ENCODE peak calls at places on chromosomes 5 and 9, in six cellular contexts. One of them, this sample, is unnamed.

GRCh38 chr5:119468286-119468685 is 16.0 kb downstream of the HSD17B4 start:
- DNase-seq in CD8-positive, alpha-beta T cell: no peak
- DNase-seq in PC-9: no peak
- DNase-seq in adrenal gland: no peak
- DNase-seq in IMR-90: no peak
- DNase-seq in lower lobe of right lung: no peak
- DNase-seq in this sample: no peak

GRCh38 chr9:100014846-100015245 is 84.0 kb downstream of the ERP44 start:
- DNase-seq in lower lobe of right lung: no peak
- DNase-seq in PC-9: no peak
- DNase-seq in adrenal gland: no peak
- DNase-seq in CD8-positive, alpha-beta T cell: no peak
- DNase-seq in IMR-90: no peak
- DNase-seq in this sample: no peak

GRCh38 chr5:27523629-27524028 is 485.2 kb upstream of the CDH9 start:
- DNase-seq in IMR-90: no peak
- DNase-seq in CD8-positive, alpha-beta T cell: no peak
- DNase-seq in lower lobe of right lung: peak
- DNase-seq in PC-9: no peak
- DNase-seq in adrenal gland: no peak
- DNase-seq in this sample: no peak

GRCh38 chr9:137556069-137556838 is 4.6 kb downstream of the MRPL41 start:
- DNase-seq in adrenal gland: peak
- DNase-seq in IMR-90: no peak
- DNase-seq in CD8-positive, alpha-beta T cell: no peak
- DNase-seq in lower lobe of right lung: no peak
- DNase-seq in PC-9: no peak
- DNase-seq in this sample: no peak

GRCh38 chr9:134208310-134208841 is 44.0 kb upstream of the RNU6ATAC start:
- DNase-seq in IMR-90: no peak
- DNase-seq in PC-9: no peak
- DNase-seq in lower lobe of right lung: peak
- DNase-seq in CD8-positive, alpha-beta T cell: no peak
- DNase-seq in adrenal gland: no peak
- DNase-seq in this sample: no peak

GRCh38 chr9:19050637-19051591 is 1.7 kb downstream of the RRAGA start:
- DNase-seq in adrenal gland: no peak
- DNase-seq in IMR-90: no peak
- DNase-seq in PC-9: no peak
- DNase-seq in CD8-positive, alpha-beta T cell: no peak
- DNase-seq in lower lobe of right lung: no peak
- DNase-seq in this sample: no peak

GRCh38 chr5:54344653-54345052 is 34.3 kb upstream of the ARL15 start:
- DNase-seq in PC-9: no peak
- DNase-seq in adrenal gland: no peak
- DNase-seq in IMR-90: no peak
- DNase-seq in CD8-positive, alpha-beta T cell: no peak
- DNase-seq in lower lobe of right lung: no peak
- DNase-seq in this sample: no peak

GRCh38 chr5:80082221-80082620 is 47.1 kb downstream of the THBS4 start:
- DNase-seq in PC-9: no peak
- DNase-seq in IMR-90: no peak
- DNase-seq in adrenal gland: peak
- DNase-seq in lower lobe of right lung: no peak
- DNase-seq in CD8-positive, alpha-beta T cell: no peak
- DNase-seq in this sample: no peak

GRCh38 chr9:90033030-90033650 is 428.3 kb downstream of the GADD45G start:
- DNase-seq in adrenal gland: no peak
- DNase-seq in CD8-positive, alpha-beta T cell: no peak
- DNase-seq in lower lobe of right lung: no peak
- DNase-seq in IMR-90: no peak
- DNase-seq in PC-9: no peak
- DNase-seq in this sample: no peak

GRCh38 chr5:133723126-133723525 is 110.8 kb upstream of the FSTL4 start:
- DNase-seq in IMR-90: no peak
- DNase-seq in lower lobe of right lung: no peak
- DNase-seq in CD8-positive, alpha-beta T cell: no peak
- DNase-seq in PC-9: no peak
- DNase-seq in adrenal gland: peak
- DNase-seq in this sample: no peak

GRCh38 chr5:74394924-74395880 is 245.3 kb downstream of the ENC1 start:
- DNase-seq in IMR-90: no peak
- DNase-seq in adrenal gland: no peak
- DNase-seq in lower lobe of right lung: no peak
- DNase-seq in CD8-positive, alpha-beta T cell: no peak
- DNase-seq in PC-9: peak
- DNase-seq in this sample: no peak

GRCh38 chr5:137751869-137752491 is 2.2 kb downstream of the HNRNPA0 start:
- DNase-seq in adrenal gland: peak
- DNase-seq in CD8-positive, alpha-beta T cell: no peak
- DNase-seq in lower lobe of right lung: no peak
- DNase-seq in PC-9: peak
- DNase-seq in IMR-90: peak
- DNase-seq in this sample: peak

GRCh38 chr5:139426222-139426885 is 13.0 kb downstream of the DNAJC18 start:
- DNase-seq in CD8-positive, alpha-beta T cell: no peak
- DNase-seq in IMR-90: peak
- DNase-seq in adrenal gland: peak
- DNase-seq in lower lobe of right lung: no peak
- DNase-seq in PC-9: no peak
- DNase-seq in this sample: peak

GRCh38 chr9:134965421-134965820 is 47.7 kb upstream of the FCN1 start:
- DNase-seq in lower lobe of right lung: peak
- DNase-seq in PC-9: no peak
- DNase-seq in CD8-positive, alpha-beta T cell: no peak
- DNase-seq in IMR-90: no peak
- DNase-seq in adrenal gland: no peak
- DNase-seq in this sample: no peak

GRCh38 chr9:122095010-122095767 is 2.1 kb upstream of the TTLL11 start:
- DNase-seq in IMR-90: peak
- DNase-seq in CD8-positive, alpha-beta T cell: peak
- DNase-seq in PC-9: no peak
- DNase-seq in adrenal gland: peak
- DNase-seq in lower lobe of right lung: no peak
- DNase-seq in this sample: peak

GRCh38 chr5:108505608-108506007 is 123.7 kb upstream of the FBXL17 start:
- DNase-seq in adrenal gland: no peak
- DNase-seq in PC-9: no peak
- DNase-seq in lower lobe of right lung: no peak
- DNase-seq in IMR-90: no peak
- DNase-seq in CD8-positive, alpha-beta T cell: no peak
- DNase-seq in this sample: no peak

GRCh38 chr5:27708579-27708978 is 670.2 kb upstream of the CDH9 start:
- DNase-seq in lower lobe of right lung: no peak
- DNase-seq in PC-9: no peak
- DNase-seq in adrenal gland: no peak
- DNase-seq in IMR-90: no peak
- DNase-seq in CD8-positive, alpha-beta T cell: no peak
- DNase-seq in this sample: no peak

GRCh38 chr5:40217509-40217908 is 462.2 kb upstream of the PTGER4 start:
- DNase-seq in IMR-90: no peak
- DNase-seq in adrenal gland: no peak
- DNase-seq in CD8-positive, alpha-beta T cell: no peak
- DNase-seq in PC-9: no peak
- DNase-seq in lower lobe of right lung: no peak
- DNase-seq in this sample: no peak

GRCh38 chr5:177350776-177351391 is 584 bp downstream of the LMAN2 start:
- DNase-seq in PC-9: no peak
- DNase-seq in lower lobe of right lung: peak
- DNase-seq in CD8-positive, alpha-beta T cell: no peak
- DNase-seq in adrenal gland: no peak
- DNase-seq in IMR-90: no peak
- DNase-seq in this sample: no peak

GRCh38 chr9:95750725-95751644 is 124.5 kb upstream of the ERCC6L2 start:
- DNase-seq in lower lobe of right lung: no peak
- DNase-seq in CD8-positive, alpha-beta T cell: no peak
- DNase-seq in adrenal gland: no peak
- DNase-seq in PC-9: no peak
- DNase-seq in IMR-90: no peak
- DNase-seq in this sample: no peak

GRCh38 chr9:5922192-5922591 is 31.5 kb downstream of the MLANA start:
- DNase-seq in PC-9: no peak
- DNase-seq in lower lobe of right lung: no peak
- DNase-seq in IMR-90: no peak
- DNase-seq in adrenal gland: no peak
- DNase-seq in CD8-positive, alpha-beta T cell: no peak
- DNase-seq in this sample: no peak

GRCh38 chr9:124270504-124271335 is 13.0 kb downstream of the NEK6 start:
- DNase-seq in IMR-90: no peak
- DNase-seq in lower lobe of right lung: peak
- DNase-seq in PC-9: no peak
- DNase-seq in CD8-positive, alpha-beta T cell: no peak
- DNase-seq in adrenal gland: no peak
- DNase-seq in this sample: no peak

GRCh38 chr5:77843570-77844407 is 67.7 kb upstream of the TBCA start:
- DNase-seq in CD8-positive, alpha-beta T cell: no peak
- DNase-seq in adrenal gland: no peak
- DNase-seq in IMR-90: no peak
- DNase-seq in lower lobe of right lung: no peak
- DNase-seq in PC-9: no peak
- DNase-seq in this sample: no peak

GRCh38 chr5:154523704-154524103 is 45.7 kb upstream of the HAND1 start:
- DNase-seq in adrenal gland: peak
- DNase-seq in CD8-positive, alpha-beta T cell: no peak
- DNase-seq in lower lobe of right lung: no peak
- DNase-seq in IMR-90: no peak
- DNase-seq in PC-9: no peak
- DNase-seq in this sample: no peak

GRCh38 chr5:40405230-40405629 is 274.5 kb upstream of the PTGER4 start:
- DNase-seq in PC-9: peak
- DNase-seq in adrenal gland: no peak
- DNase-seq in CD8-positive, alpha-beta T cell: no peak
- DNase-seq in lower lobe of right lung: no peak
- DNase-seq in IMR-90: no peak
- DNase-seq in this sample: peak

GRCh38 chr9:116555102-116555501 is 132.0 kb upstream of the TRIM32 start:
- DNase-seq in PC-9: no peak
- DNase-seq in CD8-positive, alpha-beta T cell: no peak
- DNase-seq in lower lobe of right lung: no peak
- DNase-seq in IMR-90: no peak
- DNase-seq in adrenal gland: no peak
- DNase-seq in this sample: no peak

GRCh38 chr9:135349963-135350360 is 129.6 kb upstream of the PPP1R26 start:
- DNase-seq in IMR-90: no peak
- DNase-seq in adrenal gland: no peak
- DNase-seq in PC-9: no peak
- DNase-seq in lower lobe of right lung: no peak
- DNase-seq in CD8-positive, alpha-beta T cell: no peak
- DNase-seq in this sample: no peak

GRCh38 chr5:143316844-143317631 is 86.4 kb downstream of the NR3C1 start:
- DNase-seq in IMR-90: no peak
- DNase-seq in CD8-positive, alpha-beta T cell: no peak
- DNase-seq in PC-9: no peak
- DNase-seq in lower lobe of right lung: no peak
- DNase-seq in adrenal gland: peak
- DNase-seq in this sample: peak

GRCh38 chr5:141647242-141647641 is 4.0 kb downstream of the FCHSD1 start:
- DNase-seq in adrenal gland: no peak
- DNase-seq in PC-9: no peak
- DNase-seq in CD8-positive, alpha-beta T cell: no peak
- DNase-seq in IMR-90: no peak
- DNase-seq in lower lobe of right lung: no peak
- DNase-seq in this sample: no peak

GRCh38 chr9:20659474-20659962 is 24.5 kb upstream of the FOCAD start:
- DNase-seq in adrenal gland: no peak
- DNase-seq in IMR-90: no peak
- DNase-seq in PC-9: no peak
- DNase-seq in lower lobe of right lung: no peak
- DNase-seq in CD8-positive, alpha-beta T cell: no peak
- DNase-seq in this sample: no peak
- H3K4me3 ChIP-seq in adrenal gland: no peak
- H3K4me3 ChIP-seq in IMR-90: no peak
- H3K4me3 ChIP-seq in PC-9: no peak
- H3K4me3 ChIP-seq in lower lobe of right lung: peak
- H3K4me3 ChIP-seq in CD8-positive, alpha-beta T cell: no peak
- H3K4me3 ChIP-seq in this sample: no peak

DNA sequence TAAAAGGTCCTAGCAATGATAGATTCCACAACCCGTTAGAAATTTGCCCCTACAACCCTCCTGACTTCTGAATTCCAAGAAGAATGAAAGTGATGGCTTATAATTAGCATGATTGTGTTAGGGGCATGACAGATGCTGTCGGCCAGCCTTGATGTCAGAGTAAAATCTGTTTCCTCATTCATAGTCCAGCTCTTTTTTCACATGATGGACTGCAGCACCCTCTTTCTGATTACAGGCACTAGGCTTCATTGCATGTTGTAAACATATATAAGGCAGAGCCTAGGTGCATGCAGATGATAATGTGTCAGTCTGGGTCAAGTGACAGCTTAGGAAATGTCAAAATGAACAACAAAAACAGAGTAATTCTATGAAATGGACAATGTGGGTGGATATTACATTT is 226.8 kb downstream of the PDE4D start:
- DNase-seq in lower lobe of right lung: no peak
- DNase-seq in PC-9: no peak
- DNase-seq in CD8-positive, alpha-beta T cell: no peak
- DNase-seq in IMR-90: no peak
- DNase-seq in adrenal gland: no peak
- DNase-seq in this sample: no peak
- TF ChIP-seq CTCF in lower lobe of right lung: no peak
- TF ChIP-seq CTCF in PC-9: no peak
- TF ChIP-seq CTCF in CD8-positive, alpha-beta T cell: no peak
- TF ChIP-seq CTCF in IMR-90: no peak
- TF ChIP-seq CTCF in adrenal gland: no peak
- TF ChIP-seq CTCF in this sample: no peak

GRCh38 chr5:57549546-57549945 is 66.9 kb upstream of the ACTBL2 start:
- DNase-seq in CD8-positive, alpha-beta T cell: no peak
- DNase-seq in PC-9: no peak
- DNase-seq in adrenal gland: no peak
- DNase-seq in lower lobe of right lung: no peak
- DNase-seq in IMR-90: no peak
- DNase-seq in this sample: no peak
- H3K4me3 ChIP-seq in CD8-positive, alpha-beta T cell: no peak
- H3K4me3 ChIP-seq in PC-9: no peak
- H3K4me3 ChIP-seq in adrenal gland: no peak
- H3K4me3 ChIP-seq in lower lobe of right lung: no peak
- H3K4me3 ChIP-seq in IMR-90: no peak
- H3K4me3 ChIP-seq in this sample: no peak

GRCh38 chr9:4223434-4223833 is 76.4 kb downstream of the GLIS3 start:
- DNase-seq in adrenal gland: no peak
- DNase-seq in IMR-90: no peak
- DNase-seq in lower lobe of right lung: no peak
- DNase-seq in CD8-positive, alpha-beta T cell: no peak
- DNase-seq in PC-9: no peak
- DNase-seq in this sample: no peak

GRCh38 chr9:4224181-4224580 is 75.7 kb downstream of the GLIS3 start:
- DNase-seq in PC-9: no peak
- DNase-seq in IMR-90: no peak
- DNase-seq in CD8-positive, alpha-beta T cell: no peak
- DNase-seq in adrenal gland: no peak
- DNase-seq in lower lobe of right lung: no peak
- DNase-seq in this sample: no peak

GRCh38 chr9:4226331-4227250 is 73.3 kb downstream of the GLIS3 start:
- DNase-seq in PC-9: no peak
- DNase-seq in CD8-positive, alpha-beta T cell: no peak
- DNase-seq in lower lobe of right lung: no peak
- DNase-seq in adrenal gland: no peak
- DNase-seq in IMR-90: peak
- DNase-seq in this sample: no peak

GRCh38 chr9:4228142-4228541 is 71.7 kb downstream of the GLIS3 start:
- DNase-seq in CD8-positive, alpha-beta T cell: no peak
- DNase-seq in IMR-90: no peak
- DNase-seq in lower lobe of right lung: no peak
- DNase-seq in adrenal gland: no peak
- DNase-seq in PC-9: no peak
- DNase-seq in this sample: no peak

GRCh38 chr9:4225291-4226119 is 74.4 kb downstream of the GLIS3 start:
- DNase-seq in PC-9: peak
- DNase-seq in IMR-90: peak
- DNase-seq in CD8-positive, alpha-beta T cell: no peak
- DNase-seq in lower lobe of right lung: no peak
- DNase-seq in adrenal gland: no peak
- DNase-seq in this sample: peak
- TF ChIP-seq CTCF in PC-9: no peak
- TF ChIP-seq CTCF in IMR-90: peak
- TF ChIP-seq CTCF in CD8-positive, alpha-beta T cell: no peak
- TF ChIP-seq CTCF in lower lobe of right lung: peak
- TF ChIP-seq CTCF in adrenal gland: no peak
- TF ChIP-seq CTCF in this sample: peak